ENCODE peak calls at places on chromosomes 6 and 20, in four cellular contexts. T is glutamatergic neuron, O is Panc1, V is KBM-7. H is an unnamed sample.

GRCh38 chr20:35629432-35630145 is 14.0 kb downstream of the SPAG4 start:
- DNase-seq in T (no peak), O (no peak), V (no peak), H (no peak)

GRCh38 chr20:62427172-62428007 is at the start of gene RBBP8NL:
- DNase-seq in T (no peak), O (no peak), V (no peak), H (no peak)

GRCh38 chr20:3777726-3778629 is 3.3 kb downstream of the SPEF1 start:
- DNase-seq in T (peak), O (no peak), V (no peak), H (no peak)

GRCh38 chr20:25067102-25067987 is 9.4 kb upstream of the ACSS1 start:
- DNase-seq in T (peak), O (no peak), V (no peak), H (no peak)

GRCh38 chr6:143545976-143546547 is 34.5 kb upstream of the FUCA2 start:
- DNase-seq in T (no peak), O (no peak), V (no peak), H (no peak)

GRCh38 chr6:40473026-40473425 is 114.1 kb downstream of the LRFN2 start:
- DNase-seq in T (no peak), O (no peak), V (no peak), H (no peak)

GRCh38 chr6:13575377-13575775 is 975 bp downstream of the SIRT5 start:
- DNase-seq in T (no peak), O (no peak), V (no peak), H (no peak)

GRCh38 chr20:1345030-1345755 is 16.3 kb upstream of the SDCBP2 start:
- DNase-seq in T (no peak), O (no peak), V (no peak), H (no peak)

GRCh38 chr6:158706369-158706982 is 56.6 kb downstream of the SYTL3 start:
- DNase-seq in T (peak), O (no peak), V (peak), H (peak)

GRCh38 chr20:44287272-44288097 is 23.5 kb downstream of the FITM2 start:
- DNase-seq in T (no peak), O (no peak), V (no peak), H (no peak)

GRCh38 chr6:18501313-18502013 is 114.3 kb downstream of the RNF144B start:
- DNase-seq in T (no peak), O (no peak), V (peak), H (no peak)

GRCh38 chr6:134420638-134421181 is 102.8 kb upstream of the SGK1 start:
- DNase-seq in T (no peak), O (no peak), V (no peak), H (peak)

GRCh38 chr20:51481311-51481997 is 61.1 kb downstream of the NFATC2 start:
- DNase-seq in T (no peak), O (no peak), V (no peak), H (no peak)

GRCh38 chr20:20365593-20365992 is 2.3 kb upstream of the INSM1 start:
- DNase-seq in T (no peak), O (no peak), V (no peak), H (no peak)

GRCh38 chr20:5168582-5169396 is 42.0 kb downstream of the CDS2 start:
- DNase-seq in T (peak), O (no peak), V (peak), H (no peak)

GRCh38 chr6:34791164-34791841 is 580 bp upstream of the BLTP3A start:
- DNase-seq in T (peak), O (no peak), V (no peak), H (peak)

GRCh38 chr6:35049346-35049745 is 91.8 kb downstream of the TCP11 start:
- DNase-seq in T (no peak), O (no peak), V (no peak), H (no peak)

GRCh38 chr6:116328528-116328903 is 42.2 kb upstream of the DSE start:
- DNase-seq in T (no peak), O (no peak), V (no peak), H (no peak)

GRCh38 chr20:52783769-52784168 is 188.4 kb upstream of the TSHZ2 start:
- DNase-seq in T (peak), O (no peak), V (peak), H (peak)

GRCh38 chr6:155026366-155027045 is 31.4 kb downstream of the TIAM2 start:
- DNase-seq in T (no peak), O (peak), V (no peak), H (peak)

GRCh38 chr6:22925920-22926587 is 356.7 kb downstream of the HDGFL1 start:
- DNase-seq in T (no peak), O (no peak), V (no peak), H (no peak)

H was measured in SW 1271.